ENCODE peak calls at places on chromosomes 2 and 18, in seven cellular contexts. One of them, this sample, is unnamed.

GRCh38 chr2:108870069-108870644 is 83.6 kb downstream of the CCDC138 start:
- DNase-seq in foreskin fibroblast: peak; percentile 3
- DNase-seq in chondrocyte: no peak
- DNase-seq in GM12865: no peak
- DNase-seq in fibroblast of mammary gland: no peak
- DNase-seq in brain microvascular endothelial cell: no peak
- DNase-seq in AG09309: no peak
- DNase-seq in this sample: no peak

GRCh38 chr2:240524963-240525718 is 32.6 kb downstream of the ANKMY1 start:
- DNase-seq in foreskin fibroblast: no peak
- DNase-seq in chondrocyte: no peak
- DNase-seq in GM12865: no peak
- DNase-seq in fibroblast of mammary gland: no peak
- DNase-seq in brain microvascular endothelial cell: no peak
- DNase-seq in AG09309: no peak
- DNase-seq in this sample: no peak

GRCh38 chr2:143728498-143728897 is 599.3 kb downstream of the ARHGAP15 start:
- DNase-seq in foreskin fibroblast: no peak
- DNase-seq in chondrocyte: no peak
- DNase-seq in GM12865: no peak
- DNase-seq in fibroblast of mammary gland: no peak
- DNase-seq in brain microvascular endothelial cell: no peak
- DNase-seq in AG09309: no peak
- DNase-seq in this sample: peak; percentile 87

GRCh38 chr2:25673170-25674002 is at the start of gene DTNB:
- DNase-seq in foreskin fibroblast: peak; percentile 88
- DNase-seq in chondrocyte: no peak
- DNase-seq in GM12865: peak; percentile 85
- DNase-seq in fibroblast of mammary gland: peak; percentile 51
- DNase-seq in brain microvascular endothelial cell: no peak
- DNase-seq in AG09309: no peak
- DNase-seq in this sample: peak; percentile 65

GRCh38 chr18:48217306-48218250 is 191.6 kb downstream of the ZBTB7C start:
- DNase-seq in foreskin fibroblast: no peak
- DNase-seq in chondrocyte: no peak
- DNase-seq in GM12865: no peak
- DNase-seq in fibroblast of mammary gland: no peak
- DNase-seq in brain microvascular endothelial cell: no peak
- DNase-seq in AG09309: no peak
- DNase-seq in this sample: no peak

GRCh38 chr2:85648619-85649018 is 19.4 kb downstream of the SFTPB start:
- DNase-seq in foreskin fibroblast: peak; percentile 85
- DNase-seq in chondrocyte: no peak
- DNase-seq in GM12865: peak; percentile 46
- DNase-seq in fibroblast of mammary gland: peak; percentile 74
- DNase-seq in brain microvascular endothelial cell: peak; percentile 68
- DNase-seq in AG09309: no peak
- DNase-seq in this sample: no peak

GRCh38 chr2:33791625-33792024 is 192.5 kb upstream of the FAM98A start:
- DNase-seq in foreskin fibroblast: peak; percentile 73
- DNase-seq in chondrocyte: no peak
- DNase-seq in GM12865: no peak
- DNase-seq in fibroblast of mammary gland: peak; percentile 83
- DNase-seq in brain microvascular endothelial cell: peak; percentile 30
- DNase-seq in AG09309: peak; percentile 78
- DNase-seq in this sample: peak; percentile 72

GRCh38 chr2:47422560-47422959 is 19.6 kb downstream of the MSH2 start:
- DNase-seq in foreskin fibroblast: peak; percentile 74
- DNase-seq in chondrocyte: no peak
- DNase-seq in GM12865: no peak
- DNase-seq in fibroblast of mammary gland: peak; percentile 70
- DNase-seq in brain microvascular endothelial cell: no peak
- DNase-seq in AG09309: peak; percentile 20
- DNase-seq in this sample: peak; percentile 65

GRCh38 chr18:76982038-76982437 is 150.5 kb downstream of the MBP start:
- DNase-seq in foreskin fibroblast: no peak
- DNase-seq in chondrocyte: no peak
- DNase-seq in GM12865: no peak
- DNase-seq in fibroblast of mammary gland: no peak
- DNase-seq in brain microvascular endothelial cell: no peak
- DNase-seq in AG09309: no peak
- DNase-seq in this sample: no peak

GRCh38 chr18:6009751-6010150 is 114.4 kb upstream of the TMEM200C start:
- DNase-seq in foreskin fibroblast: peak; percentile 36
- DNase-seq in chondrocyte: no peak
- DNase-seq in GM12865: no peak
- DNase-seq in fibroblast of mammary gland: peak; percentile 57
- DNase-seq in brain microvascular endothelial cell: no peak
- DNase-seq in AG09309: peak; percentile 18
- DNase-seq in this sample: peak; percentile 9

GRCh38 chr2:96757477-96757860 is 3.2 kb upstream of the CNNM4 start:
- DNase-seq in foreskin fibroblast: no peak
- DNase-seq in chondrocyte: no peak
- DNase-seq in GM12865: no peak
- DNase-seq in fibroblast of mammary gland: no peak
- DNase-seq in brain microvascular endothelial cell: no peak
- DNase-seq in AG09309: no peak
- DNase-seq in this sample: no peak
- TF ChIP-seq CTCF in foreskin fibroblast: no peak
- TF ChIP-seq CTCF in chondrocyte: no peak
- TF ChIP-seq CTCF in GM12865: no peak
- TF ChIP-seq CTCF in fibroblast of mammary gland: no peak
- TF ChIP-seq CTCF in brain microvascular endothelial cell: no peak
- TF ChIP-seq CTCF in AG09309: no peak
- TF ChIP-seq CTCF in this sample: no peak

GRCh38 chr18:33918571-33918970 is 306.1 kb downstream of the NOL4 start:
- DNase-seq in foreskin fibroblast: no peak
- DNase-seq in chondrocyte: no peak
- DNase-seq in GM12865: no peak
- DNase-seq in fibroblast of mammary gland: no peak
- DNase-seq in brain microvascular endothelial cell: no peak
- DNase-seq in AG09309: no peak
- DNase-seq in this sample: no peak

GRCh38 chr18:33914399-33914798 is 310.3 kb downstream of the NOL4 start:
- DNase-seq in foreskin fibroblast: peak; percentile 8
- DNase-seq in chondrocyte: no peak
- DNase-seq in GM12865: no peak
- DNase-seq in fibroblast of mammary gland: peak; percentile 74
- DNase-seq in brain microvascular endothelial cell: peak; percentile 0
- DNase-seq in AG09309: no peak
- DNase-seq in this sample: peak; percentile 77

DNA sequence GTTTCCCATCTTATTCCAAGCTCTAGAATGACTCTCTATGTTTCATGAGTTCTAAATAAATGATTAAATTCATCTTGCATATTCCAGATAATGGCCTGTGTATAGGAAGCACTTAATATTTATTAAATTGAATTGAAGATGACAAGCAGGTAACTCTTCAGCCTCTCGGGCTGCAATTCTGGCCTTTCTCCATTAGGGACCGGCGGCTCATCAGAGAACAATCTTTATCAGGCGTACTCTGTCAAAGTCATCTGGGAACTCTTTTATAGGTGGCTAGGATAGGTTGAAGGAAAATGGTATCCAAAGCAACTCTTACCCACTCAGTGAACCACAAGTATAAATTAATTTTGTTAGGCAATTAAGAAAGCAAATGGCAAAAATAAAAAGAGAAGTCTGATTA is 308.5 kb downstream of the NOL4 start:
- DNase-seq in foreskin fibroblast: no peak
- DNase-seq in chondrocyte: no peak
- DNase-seq in GM12865: peak; percentile 10
- DNase-seq in fibroblast of mammary gland: no peak
- DNase-seq in brain microvascular endothelial cell: no peak
- DNase-seq in AG09309: no peak
- DNase-seq in this sample: no peak
- TF ChIP-seq CTCF in foreskin fibroblast: no peak
- TF ChIP-seq CTCF in chondrocyte: peak; percentile 31
- TF ChIP-seq CTCF in GM12865: peak; percentile 2
- TF ChIP-seq CTCF in fibroblast of mammary gland: no peak
- TF ChIP-seq CTCF in brain microvascular endothelial cell: peak; percentile 34
- TF ChIP-seq CTCF in AG09309: no peak
- TF ChIP-seq CTCF in this sample: no peak

GRCh38 chr18:37299471-37300304 is 265.9 kb downstream of the CELF4 start:
- DNase-seq in foreskin fibroblast: peak; percentile 96
- DNase-seq in chondrocyte: no peak
- DNase-seq in GM12865: peak; percentile 39
- DNase-seq in fibroblast of mammary gland: peak; percentile 96
- DNase-seq in brain microvascular endothelial cell: peak; percentile 98
- DNase-seq in AG09309: peak; percentile 87
- DNase-seq in this sample: peak; percentile 95
- TF ChIP-seq CTCF in foreskin fibroblast: no peak
- TF ChIP-seq CTCF in chondrocyte: no peak
- TF ChIP-seq CTCF in GM12865: no peak
- TF ChIP-seq CTCF in fibroblast of mammary gland: no peak
- TF ChIP-seq CTCF in brain microvascular endothelial cell: no peak
- TF ChIP-seq CTCF in AG09309: no peak
- TF ChIP-seq CTCF in this sample: no peak

GRCh38 chr2:95315801-95316411 is 18.8 kb downstream of the KCNIP3 start:
- DNase-seq in foreskin fibroblast: peak; percentile 92
- DNase-seq in chondrocyte: peak; percentile 59
- DNase-seq in GM12865: no peak
- DNase-seq in fibroblast of mammary gland: peak; percentile 68
- DNase-seq in brain microvascular endothelial cell: peak; percentile 25
- DNase-seq in AG09309: peak; percentile 16
- DNase-seq in this sample: peak; percentile 71

GRCh38 chr2:95317665-95318425 is 20.7 kb downstream of the KCNIP3 start:
- DNase-seq in foreskin fibroblast: no peak
- DNase-seq in chondrocyte: no peak
- DNase-seq in GM12865: no peak
- DNase-seq in fibroblast of mammary gland: no peak
- DNase-seq in brain microvascular endothelial cell: no peak
- DNase-seq in AG09309: no peak
- DNase-seq in this sample: no peak

GRCh38 chr2:95317123-95317500 is 20.0 kb downstream of the KCNIP3 start:
- DNase-seq in foreskin fibroblast: no peak
- DNase-seq in chondrocyte: no peak
- DNase-seq in GM12865: no peak
- DNase-seq in fibroblast of mammary gland: no peak
- DNase-seq in brain microvascular endothelial cell: no peak
- DNase-seq in AG09309: no peak
- DNase-seq in this sample: no peak

GRCh38 chr2:95314964-95315611 is 17.9 kb downstream of the KCNIP3 start:
- DNase-seq in foreskin fibroblast: peak; percentile 81
- DNase-seq in chondrocyte: peak; percentile 65
- DNase-seq in GM12865: peak; percentile 14
- DNase-seq in fibroblast of mammary gland: peak; percentile 33
- DNase-seq in brain microvascular endothelial cell: peak; percentile 13
- DNase-seq in AG09309: no peak
- DNase-seq in this sample: peak; percentile 35

GRCh38 chr2:95316466-95317122 is 19.4 kb downstream of the KCNIP3 start:
- DNase-seq in foreskin fibroblast: peak; percentile 94
- DNase-seq in chondrocyte: no peak
- DNase-seq in GM12865: no peak
- DNase-seq in fibroblast of mammary gland: peak; percentile 56
- DNase-seq in brain microvascular endothelial cell: peak; percentile 40
- DNase-seq in AG09309: peak; percentile 50
- DNase-seq in this sample: no peak
- TF ChIP-seq CTCF in foreskin fibroblast: peak; percentile 2
- TF ChIP-seq CTCF in chondrocyte: peak; percentile 10
- TF ChIP-seq CTCF in GM12865: no peak
- TF ChIP-seq CTCF in fibroblast of mammary gland: no peak
- TF ChIP-seq CTCF in brain microvascular endothelial cell: peak; percentile 10
- TF ChIP-seq CTCF in AG09309: peak; percentile 21
- TF ChIP-seq CTCF in this sample: no peak

GRCh38 chr2:217822296-217823252 is 180.2 kb downstream of the TNS1 start:
- DNase-seq in foreskin fibroblast: no peak
- DNase-seq in chondrocyte: peak; percentile 68
- DNase-seq in GM12865: no peak
- DNase-seq in fibroblast of mammary gland: no peak
- DNase-seq in brain microvascular endothelial cell: no peak
- DNase-seq in AG09309: no peak
- DNase-seq in this sample: peak; percentile 83
- TF ChIP-seq CTCF in foreskin fibroblast: no peak
- TF ChIP-seq CTCF in chondrocyte: peak; percentile 28
- TF ChIP-seq CTCF in GM12865: no peak
- TF ChIP-seq CTCF in fibroblast of mammary gland: peak; percentile 15
- TF ChIP-seq CTCF in brain microvascular endothelial cell: peak; percentile 45
- TF ChIP-seq CTCF in AG09309: peak; percentile 22
- TF ChIP-seq CTCF in this sample: no peak

GRCh38 chr2:188065386-188065785 is 226.3 kb upstream of the GULP1 start:
- DNase-seq in foreskin fibroblast: no peak
- DNase-seq in chondrocyte: no peak
- DNase-seq in GM12865: no peak
- DNase-seq in fibroblast of mammary gland: no peak
- DNase-seq in brain microvascular endothelial cell: no peak
- DNase-seq in AG09309: no peak
- DNase-seq in this sample: no peak
- TF ChIP-seq CTCF in foreskin fibroblast: no peak
- TF ChIP-seq CTCF in chondrocyte: no peak
- TF ChIP-seq CTCF in GM12865: no peak
- TF ChIP-seq CTCF in fibroblast of mammary gland: no peak
- TF ChIP-seq CTCF in brain microvascular endothelial cell: no peak
- TF ChIP-seq CTCF in AG09309: peak; percentile 7
- TF ChIP-seq CTCF in this sample: no peak

DNA sequence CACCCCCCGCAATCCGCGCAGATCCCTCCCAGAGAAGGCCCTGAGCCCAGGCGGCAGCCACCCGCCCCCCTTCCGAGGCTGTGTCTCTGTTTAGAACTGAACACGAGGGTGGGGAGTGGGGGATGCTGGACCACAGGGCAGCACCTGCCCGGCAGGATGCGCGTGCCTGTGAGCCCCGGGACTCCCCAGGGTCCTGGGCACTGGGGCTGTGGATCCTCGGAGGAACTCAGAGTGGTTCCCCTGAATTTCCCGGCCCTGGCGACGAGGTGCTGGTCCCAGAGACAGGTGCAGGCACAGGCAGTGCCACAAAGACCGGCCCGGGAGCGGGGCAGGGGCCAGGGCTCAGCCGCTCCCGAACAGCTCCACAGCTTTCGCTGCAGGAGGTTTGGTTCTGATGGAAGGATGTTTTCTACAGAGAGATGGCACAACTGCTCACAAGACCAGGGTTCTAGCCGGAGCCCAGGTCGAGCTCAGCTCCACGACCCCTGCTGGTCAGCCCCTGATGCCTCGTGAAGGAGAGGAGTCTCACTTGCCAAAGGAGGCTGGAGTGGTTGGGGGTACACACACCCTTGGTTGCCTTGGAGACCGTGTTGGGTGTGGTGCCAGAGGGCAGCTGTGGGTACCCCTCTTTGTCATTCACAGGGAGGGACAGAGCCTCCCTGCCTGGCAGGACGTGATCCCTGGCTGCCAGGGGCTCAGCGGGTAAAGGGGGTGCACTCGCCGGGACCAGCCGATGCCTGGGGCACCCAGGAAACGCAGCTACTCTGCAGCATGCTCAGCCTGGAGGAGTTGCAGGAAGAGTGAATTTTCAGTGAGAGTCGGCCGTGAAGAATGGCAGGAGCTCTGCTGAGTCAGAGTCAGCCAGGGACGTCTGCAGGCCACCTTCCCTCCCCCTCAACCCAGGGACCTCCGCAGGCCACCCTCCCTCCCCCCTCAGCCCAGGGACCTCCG is 4.4 kb upstream of the NEU4 start:
- DNase-seq in foreskin fibroblast: no peak
- DNase-seq in chondrocyte: peak; percentile 84
- DNase-seq in GM12865: peak; percentile 44
- DNase-seq in fibroblast of mammary gland: no peak
- DNase-seq in brain microvascular endothelial cell: peak; percentile 12
- DNase-seq in AG09309: no peak
- DNase-seq in this sample: no peak
- TF ChIP-seq CTCF in foreskin fibroblast: no peak
- TF ChIP-seq CTCF in chondrocyte: no peak
- TF ChIP-seq CTCF in GM12865: peak; percentile 31
- TF ChIP-seq CTCF in fibroblast of mammary gland: no peak
- TF ChIP-seq CTCF in brain microvascular endothelial cell: peak; percentile 38
- TF ChIP-seq CTCF in AG09309: no peak
- TF ChIP-seq CTCF in this sample: no peak

GRCh38 chr2:65974067-65974723 is 460.7 kb upstream of the MEIS1 start:
- DNase-seq in foreskin fibroblast: no peak
- DNase-seq in chondrocyte: no peak
- DNase-seq in GM12865: peak; percentile 9
- DNase-seq in fibroblast of mammary gland: peak; percentile 22
- DNase-seq in brain microvascular endothelial cell: no peak
- DNase-seq in AG09309: no peak
- DNase-seq in this sample: peak; percentile 7
- TF ChIP-seq CTCF in foreskin fibroblast: peak; percentile 17
- TF ChIP-seq CTCF in chondrocyte: peak; percentile 52
- TF ChIP-seq CTCF in GM12865: peak; percentile 23
- TF ChIP-seq CTCF in fibroblast of mammary gland: peak; percentile 30
- TF ChIP-seq CTCF in brain microvascular endothelial cell: no peak
- TF ChIP-seq CTCF in AG09309: peak; percentile 38
- TF ChIP-seq CTCF in this sample: no peak

This sample was measured in bronchial epithelial cell.